ENCODE peak calls at places on chromosomes 3 and 15, in six cellular contexts. M is endothelial cell; H is KBM-7; C is WTC11; Z is Right ventricle myocardium superior; W is stimulated activated naive B cell treated with anti-CD40 and anti-IgM and Interleukin-4, amounts not matched to agents 10 μg/mL and 1 μg/mL and 100 μg/mL, for 72 hours. Q is an unnamed sample.

GRCh38 chr15:91694829-91695205 is 158.7 kb upstream of the SLCO3A1 start:
- DNase-seq in M (no peak), H (no peak), C (no peak), Z (no peak), W (no peak), Q (peak)

GRCh38 chr3:114519415-114519814 is 225.6 kb downstream of the TIGIT start:
- DNase-seq in M (peak), H (no peak), C (peak), Z (no peak), W (peak), Q (no peak)

GRCh38 chr15:51403072-51403878 is 61.8 kb downstream of the GLDN start:
- DNase-seq in M (no peak), H (peak), C (no peak), Z (no peak), W (no peak), Q (peak)

GRCh38 chr15:100891316-100892012 is 11.8 kb downstream of the ALDH1A3 start:
- DNase-seq in M (peak), H (no peak), C (peak), Z (no peak), W (no peak), Q (no peak)

GRCh38 chr15:71149645-71150557 is 34.6 kb downstream of the THSD4 start:
- DNase-seq in M (no peak), H (no peak), C (no peak), Z (peak), W (no peak), Q (no peak)

GRCh38 chr15:28106294-28107110 is 7.4 kb upstream of the OCA2 start:
- DNase-seq in M (peak), H (no peak), C (peak), Z (no peak), W (no peak), Q (peak)

GRCh38 chr15:80615783-80616391 is 79.2 kb upstream of the ABHD17C start:
- DNase-seq in M (no peak), H (peak), C (no peak), Z (peak), W (no peak), Q (no peak)

GRCh38 chr3:193388371-193388770 is 9.8 kb upstream of the ATP13A5 start:
- DNase-seq in M (no peak), H (no peak), C (no peak), Z (no peak), W (no peak), Q (no peak)

GRCh38 chr3:141191097-141191749 is 40.4 kb upstream of the PXYLP1 start:
- DNase-seq in M (no peak), H (no peak), C (no peak), Z (no peak), W (no peak), Q (no peak)

GRCh38 chr3:84685467-84685866 is 273.3 kb upstream of the CADM2 start:
- DNase-seq in M (no peak), H (no peak), C (no peak), Z (no peak), W (no peak), Q (no peak)

GRCh38 chr3:81279481-81280273 is 481.8 kb downstream of the GBE1 start:
- DNase-seq in M (no peak), H (no peak), C (no peak), Z (no peak), W (no peak), Q (no peak)

GRCh38 chr3:48466386-48467109 is 20.0 kb downstream of the ATRIP start:
- DNase-seq in M (no peak), H (no peak), C (no peak), Z (no peak), W (no peak), Q (no peak)

Q was measured in HuH-7.5.